ENCODE peak calls at places on chromosome 1, in four cellular contexts. One of them, this sample, is unnamed. For H3K4me1, the result is how much of the 10 kb centered on the place peaks cover.

GRCh38 chr1:224170748-224171478 is 12.1 kb upstream of the DEGS1 start:
- DNase-seq in SK-N-SH: peak
- DNase-seq in HepG2: peak
- DNase-seq in GM12878: no peak
- DNase-seq in this sample: no peak

GRCh38 chr1:20551945-20552727 is at the start of gene FAM43B:
- DNase-seq in SK-N-SH: peak
- DNase-seq in HepG2: peak
- DNase-seq in GM12878: no peak
- DNase-seq in this sample: peak

GRCh38 chr1:214990619-214991018 is 91.9 kb upstream of the KCNK2 start:
- DNase-seq in SK-N-SH: no peak
- DNase-seq in HepG2: no peak
- DNase-seq in GM12878: no peak
- DNase-seq in this sample: no peak

GRCh38 chr1:243842978-243843490 is 7.0 kb downstream of the AKT3 start:
- DNase-seq in SK-N-SH: no peak
- DNase-seq in HepG2: no peak
- DNase-seq in GM12878: no peak
- DNase-seq in this sample: no peak

GRCh38 chr1:241357366-241358305 is 631 bp upstream of the RGS7 start:
- DNase-seq in SK-N-SH: peak
- DNase-seq in HepG2: no peak
- DNase-seq in GM12878: no peak
- DNase-seq in this sample: no peak

GRCh38 chr1:71303617-71304041 is 222.8 kb upstream of the ZRANB2 start:
- DNase-seq in SK-N-SH: no peak
- DNase-seq in HepG2: no peak
- DNase-seq in GM12878: no peak
- DNase-seq in this sample: no peak

GRCh38 chr1:2106681-2107405 is 56.6 kb downstream of the PRKCZ start:
- DNase-seq in SK-N-SH: no peak
- DNase-seq in HepG2: no peak
- DNase-seq in GM12878: no peak
- DNase-seq in this sample: no peak

GRCh38 chr1:158391099-158391498 is 8.2 kb downstream of the OR10T2 start:
- DNase-seq in SK-N-SH: no peak
- DNase-seq in HepG2: no peak
- DNase-seq in GM12878: no peak
- DNase-seq in this sample: no peak

GRCh38 chr1:228647523-228648444 is 87.5 kb upstream of the RHOU start:
- DNase-seq in SK-N-SH: peak
- DNase-seq in HepG2: peak
- DNase-seq in GM12878: no peak
- DNase-seq in this sample: peak

GRCh38 chr1:79128726-79129125 is 122.2 kb upstream of the ADGRL4 start:
- DNase-seq in SK-N-SH: peak
- DNase-seq in HepG2: no peak
- DNase-seq in GM12878: no peak
- DNase-seq in this sample: no peak

GRCh38 chr1:27473755-27474154 is 16.2 kb downstream of the WASF2 start:
- DNase-seq in SK-N-SH: no peak
- DNase-seq in HepG2: no peak
- DNase-seq in GM12878: no peak
- DNase-seq in this sample: no peak

GRCh38 chr1:27475707-27476106 is 14.3 kb downstream of the WASF2 start:
- DNase-seq in SK-N-SH: no peak
- DNase-seq in HepG2: no peak
- DNase-seq in GM12878: no peak
- DNase-seq in this sample: no peak

GRCh38 chr1:27469334-27469733 is 20.6 kb downstream of the WASF2 start:
- DNase-seq in SK-N-SH: no peak
- DNase-seq in HepG2: peak
- DNase-seq in GM12878: no peak
- DNase-seq in this sample: no peak

GRCh38 chr1:27476222-27476621 is 13.7 kb downstream of the WASF2 start:
- DNase-seq in SK-N-SH: no peak
- DNase-seq in HepG2: no peak
- DNase-seq in GM12878: no peak
- DNase-seq in this sample: no peak

DNA sequence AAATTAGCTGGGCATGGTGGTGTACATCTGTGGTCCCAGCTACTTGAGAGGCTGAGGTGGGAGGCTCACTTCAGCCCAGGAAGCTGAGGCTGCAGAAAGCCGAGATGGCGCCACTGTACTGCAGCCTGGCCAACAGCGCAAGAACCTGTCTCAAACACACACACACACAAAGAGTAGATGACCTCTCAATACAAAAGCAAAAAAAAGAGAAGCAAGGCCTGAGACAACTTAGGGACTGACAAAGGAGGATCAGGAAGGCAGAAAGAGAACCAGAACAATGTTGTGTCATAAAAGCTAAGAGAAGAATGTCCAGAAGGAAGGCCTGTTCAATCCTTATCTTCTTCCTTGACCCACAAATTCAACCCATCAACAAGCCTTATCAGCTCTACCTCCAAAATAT is 18.5 kb downstream of the WASF2 start:
- DNase-seq in SK-N-SH: no peak
- DNase-seq in HepG2: no peak
- DNase-seq in GM12878: no peak
- DNase-seq in this sample: no peak
- H3K4me1 ChIP-seq in SK-N-SH: under half
- H3K4me1 ChIP-seq in HepG2: under half
- H3K4me1 ChIP-seq in GM12878: under half
- H3K4me1 ChIP-seq in this sample: under half

DNA sequence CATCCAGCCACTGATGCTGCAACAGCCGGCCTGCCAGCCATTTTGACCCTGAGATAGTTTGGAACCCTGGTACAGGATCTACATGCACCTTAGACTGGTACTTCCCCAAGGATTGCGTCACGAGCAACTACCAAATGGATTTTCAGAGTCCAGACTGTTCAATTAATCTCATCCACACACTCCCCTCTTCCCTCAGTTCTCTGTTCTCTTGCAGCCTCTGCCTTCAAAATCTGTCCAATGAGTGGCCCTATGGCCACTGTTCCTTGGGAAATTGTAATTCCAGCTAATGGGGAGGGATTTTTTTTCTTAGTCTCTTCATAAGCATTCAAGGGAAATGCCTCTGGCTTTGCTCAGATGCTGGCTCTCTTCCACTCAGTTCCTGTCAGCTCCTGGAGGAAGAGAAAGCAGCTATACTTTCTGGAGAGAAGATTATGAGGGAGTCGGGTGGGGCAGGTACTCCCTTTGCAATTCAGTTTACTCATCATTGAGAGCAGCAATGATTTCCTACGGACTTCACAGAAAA is 19.8 kb upstream of the UAP1 start:
- DNase-seq in SK-N-SH: no peak
- DNase-seq in HepG2: no peak
- DNase-seq in GM12878: no peak
- DNase-seq in this sample: no peak
- TF ChIP-seq TCF12 in SK-N-SH: peak
- TF ChIP-seq TCF12 in HepG2: no peak
- TF ChIP-seq TCF12 in GM12878: no peak
- TF ChIP-seq TCF12 in this sample: no peak

GRCh38 chr1:46037597-46037936 is 94.9 kb downstream of the PIK3R3 start:
- DNase-seq in SK-N-SH: no peak
- DNase-seq in HepG2: no peak
- DNase-seq in GM12878: no peak
- DNase-seq in this sample: no peak
- H3K4me1 ChIP-seq in SK-N-SH: under half
- H3K4me1 ChIP-seq in HepG2: under half
- H3K4me1 ChIP-seq in GM12878: under half
- H3K4me1 ChIP-seq in this sample: under half

GRCh38 chr1:45103534-45103933 is 91.5 kb downstream of the UROD start:
- DNase-seq in SK-N-SH: no peak
- DNase-seq in HepG2: peak
- DNase-seq in GM12878: no peak
- DNase-seq in this sample: no peak

GRCh38 chr1:45111239-45111638 is 95.2 kb downstream of the ZSWIM5 start:
- DNase-seq in SK-N-SH: no peak
- DNase-seq in HepG2: no peak
- DNase-seq in GM12878: no peak
- DNase-seq in this sample: no peak

GRCh38 chr1:45101947-45102346 is 89.9 kb downstream of the UROD start:
- DNase-seq in SK-N-SH: no peak
- DNase-seq in HepG2: no peak
- DNase-seq in GM12878: no peak
- DNase-seq in this sample: no peak

GRCh38 chr1:45107782-45108181 is 95.7 kb downstream of the UROD start:
- DNase-seq in SK-N-SH: no peak
- DNase-seq in HepG2: no peak
- DNase-seq in GM12878: no peak
- DNase-seq in this sample: no peak
- TF ChIP-seq TCF12 in SK-N-SH: no peak
- TF ChIP-seq TCF12 in HepG2: no peak
- TF ChIP-seq TCF12 in GM12878: no peak
- TF ChIP-seq TCF12 in this sample: no peak

GRCh38 chr1:170697338-170697715 is 33.4 kb downstream of the PRRX1 start:
- DNase-seq in SK-N-SH: no peak
- DNase-seq in HepG2: no peak
- DNase-seq in GM12878: no peak
- DNase-seq in this sample: no peak

GRCh38 chr1:170695955-170696590 is 32.1 kb downstream of the PRRX1 start:
- DNase-seq in SK-N-SH: no peak
- DNase-seq in HepG2: no peak
- DNase-seq in GM12878: no peak
- DNase-seq in this sample: no peak

GRCh38 chr1:170696591-170697337 is 32.8 kb downstream of the PRRX1 start:
- DNase-seq in SK-N-SH: no peak
- DNase-seq in HepG2: no peak
- DNase-seq in GM12878: no peak
- DNase-seq in this sample: no peak

GRCh38 chr1:170692866-170693575 is 29.1 kb downstream of the PRRX1 start:
- DNase-seq in SK-N-SH: no peak
- DNase-seq in HepG2: no peak
- DNase-seq in GM12878: no peak
- DNase-seq in this sample: no peak

DNA sequence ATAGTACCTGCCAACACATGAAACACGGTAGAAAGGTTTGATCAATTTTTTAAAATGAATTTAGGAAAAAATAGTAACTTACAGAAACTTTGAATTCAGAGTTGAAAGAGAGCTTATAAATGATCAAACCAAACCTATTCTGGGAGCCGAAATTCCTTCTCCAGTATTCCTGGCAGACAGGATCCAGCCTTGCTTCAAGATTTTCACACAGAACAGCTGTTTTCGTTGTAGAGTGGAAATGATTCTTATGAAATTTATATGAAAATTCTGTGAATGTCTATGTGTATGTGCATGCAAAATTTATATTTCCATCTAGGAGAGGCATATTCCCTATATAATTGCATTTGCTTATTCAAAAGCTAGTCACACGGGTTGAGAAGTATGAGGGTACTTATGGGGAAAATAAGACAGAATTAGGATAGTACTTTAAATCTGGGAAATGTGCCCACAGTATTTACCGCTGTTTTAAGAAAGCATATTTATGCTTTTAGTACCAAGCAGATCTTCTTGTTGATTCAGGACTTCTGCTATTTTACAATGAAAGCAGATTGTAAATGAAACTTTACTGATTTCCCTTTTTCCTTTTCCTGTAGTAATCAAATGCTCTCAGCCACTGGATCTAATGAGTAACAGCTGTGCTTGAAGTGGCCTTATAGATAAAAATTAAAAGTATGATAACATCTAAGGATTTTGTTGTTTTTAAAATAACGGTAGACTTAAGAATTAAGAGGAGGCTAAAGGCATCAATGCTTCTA is 30.4 kb downstream of the PRRX1 start:
- DNase-seq in SK-N-SH: no peak
- DNase-seq in HepG2: no peak
- DNase-seq in GM12878: no peak
- DNase-seq in this sample: no peak
- H3K4me1 ChIP-seq in SK-N-SH: under half
- H3K4me1 ChIP-seq in HepG2: under half
- H3K4me1 ChIP-seq in GM12878: under half
- H3K4me1 ChIP-seq in this sample: under half

DNA sequence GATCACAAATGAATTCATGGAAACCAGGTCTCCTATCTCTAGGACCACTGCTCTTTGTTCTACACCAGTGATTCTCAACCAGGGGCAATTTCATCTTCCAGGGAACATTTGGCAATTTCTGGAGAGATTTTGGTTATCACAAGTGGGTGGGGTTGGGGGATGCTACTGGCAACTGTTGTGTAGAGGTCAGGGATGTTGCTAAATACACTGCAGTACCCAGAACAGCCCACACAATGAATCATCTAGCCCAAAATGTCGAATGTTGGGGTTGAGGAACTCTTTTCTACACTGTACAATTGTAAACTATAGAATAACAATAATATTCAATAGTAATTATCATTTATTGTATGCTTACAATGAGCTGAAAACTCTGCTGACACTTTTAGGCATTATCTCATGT is 55.7 kb upstream of the UBE2U start:
- DNase-seq in SK-N-SH: no peak
- DNase-seq in HepG2: no peak
- DNase-seq in GM12878: no peak
- DNase-seq in this sample: no peak
- TF ChIP-seq TCF12 in SK-N-SH: no peak
- TF ChIP-seq TCF12 in HepG2: no peak
- TF ChIP-seq TCF12 in GM12878: no peak
- TF ChIP-seq TCF12 in this sample: no peak

GRCh38 chr1:75970631-75971030 is 38.4 kb upstream of the ASB17 start:
- DNase-seq in SK-N-SH: no peak
- DNase-seq in HepG2: no peak
- DNase-seq in GM12878: no peak
- DNase-seq in this sample: no peak
- H3K4me1 ChIP-seq in SK-N-SH: under half
- H3K4me1 ChIP-seq in HepG2: under half
- H3K4me1 ChIP-seq in GM12878: under half
- H3K4me1 ChIP-seq in this sample: under half

DNA sequence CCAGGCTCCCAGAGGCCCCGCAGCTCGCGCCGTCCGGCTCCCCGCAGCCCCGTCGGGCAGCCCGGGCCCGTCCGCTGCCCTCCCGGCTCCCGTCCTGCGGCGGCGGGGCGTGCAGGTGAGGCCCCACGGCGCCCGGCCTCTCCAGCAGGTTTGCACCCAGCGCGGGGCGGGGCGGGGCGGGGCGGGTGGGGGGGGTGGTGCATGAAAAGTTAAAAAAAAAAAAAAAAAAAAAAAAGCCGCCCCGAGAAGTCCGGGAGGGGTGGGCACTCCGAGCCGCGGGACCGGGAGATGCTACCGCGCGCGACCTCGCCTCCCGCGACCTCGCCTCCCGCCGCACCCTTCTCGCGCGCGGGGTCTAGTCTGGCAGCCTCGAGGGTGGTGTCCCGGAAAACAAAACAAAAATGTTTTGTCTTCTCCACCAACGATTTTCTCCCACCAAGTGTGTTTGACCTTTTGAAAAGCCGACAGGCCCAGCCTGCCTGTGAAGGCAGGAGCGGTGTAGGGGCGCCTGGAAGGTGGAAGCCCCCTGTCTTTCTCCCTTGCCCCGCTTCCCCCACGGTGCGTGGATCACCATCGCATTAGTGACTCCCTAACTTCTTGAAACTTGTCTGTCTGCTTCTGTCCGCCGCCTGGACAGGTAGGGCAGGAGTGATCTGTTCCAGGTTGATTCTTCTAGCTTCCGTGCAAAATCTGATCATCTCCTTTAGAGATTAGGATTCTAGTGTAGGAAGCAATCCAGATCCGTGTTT is 541 bp downstream of the RCAN3 start:
- DNase-seq in SK-N-SH: peak
- DNase-seq in HepG2: no peak
- DNase-seq in GM12878: no peak
- DNase-seq in this sample: no peak
- TF ChIP-seq TCF12 in SK-N-SH: no peak
- TF ChIP-seq TCF12 in HepG2: no peak
- TF ChIP-seq TCF12 in GM12878: no peak
- TF ChIP-seq TCF12 in this sample: no peak

GRCh38 chr1:10678395-10678794 is 118.1 kb downstream of the CASZ1 start:
- DNase-seq in SK-N-SH: peak
- DNase-seq in HepG2: no peak
- DNase-seq in GM12878: no peak
- DNase-seq in this sample: no peak
- H3K4me1 ChIP-seq in SK-N-SH: under half
- H3K4me1 ChIP-seq in HepG2: half or more
- H3K4me1 ChIP-seq in GM12878: under half
- H3K4me1 ChIP-seq in this sample: under half